ENCODE peak calls at places on chromosome 14, in four cellular contexts. C, R, F and B are unnamed samples.
A peak's percentile ranks its signal among the peaks of the same experiment; 100 is the strongest.

GRCh38 chr14:65184032-65184764 is 81.9 kb upstream of the MAX start:
- DNase-seq in C (no peak), R (no peak), F (peak; percentile 68), B (no peak)

GRCh38 chr14:50417853-50418252 is 21.2 kb upstream of the CDKL1 start:
- DNase-seq in C (no peak), R (no peak), F (no peak), B (no peak)

GRCh38 chr14:92794547-92794941 is 439 bp downstream of the GOLGA5 start:
- DNase-seq in C (no peak), R (peak; percentile 35), F (no peak), B (no peak)

GRCh38 chr14:72892103-72892878 is 1.6 kb downstream of the DPF3 start:
- DNase-seq in C (no peak), R (peak; percentile 82), F (peak; percentile 55), B (no peak)

GRCh38 chr14:36633580-36633979 is 28.1 kb upstream of the PAX9 start:
- DNase-seq in C (no peak), R (no peak), F (no peak), B (no peak)

GRCh38 chr14:66025779-66026178 is 460.4 kb upstream of the CCDC196 start:
- DNase-seq in C (no peak), R (no peak), F (no peak), B (no peak)

GRCh38 chr14:55913324-55914035 is 204.7 kb upstream of the PELI2 start:
- DNase-seq in C (peak; percentile 49), R (no peak), F (no peak), B (no peak)

GRCh38 chr14:80434574-80435321 is 223.4 kb upstream of the DIO2 start:
- DNase-seq in C (no peak), R (no peak), F (peak; percentile 91), B (no peak)

GRCh38 chr14:76015191-76015590 is 29.6 kb downstream of the IFT43 start:
- DNase-seq in C (no peak), R (no peak), F (no peak), B (no peak)

GRCh38 chr14:23494223-23494622 is 24.7 kb downstream of the NGDN start:
- DNase-seq in C (no peak), R (peak; percentile 68), F (no peak), B (peak; percentile 78)

GRCh38 chr14:101337053-101337452 is 224.2 kb upstream of the DIO3 start:
- DNase-seq in C (no peak), R (no peak), F (no peak), B (no peak)

GRCh38 chr14:65131176-65131765 is 29.0 kb upstream of the MAX start:
- DNase-seq in C (peak; percentile 90), R (no peak), F (peak; percentile 77), B (no peak)

GRCh38 chr14:37272569-37272968 is 74.8 kb downstream of the MIPOL1 start:
- DNase-seq in C (no peak), R (no peak), F (no peak), B (no peak)

GRCh38 chr14:76904740-76905569 is 78.7 kb downstream of the LRRC74A start:
- DNase-seq in C (peak; percentile 96), R (no peak), F (peak; percentile 99), B (no peak)

GRCh38 chr14:69263771-69264170 is 3.8 kb downstream of the GALNT16 start:
- DNase-seq in C (no peak), R (no peak), F (no peak), B (no peak)
- H3K4me3 ChIP-seq in C (no peak overlapping the region), R (no peak overlapping the region), F (no peak overlapping the region), B (no peak overlapping the region)

GRCh38 chr14:59846595-59846994 is 24.0 kb downstream of the RTN1 start:
- DNase-seq in C (no peak), R (no peak), F (no peak), B (no peak)

GRCh38 chr14:59849371-59850130 is 21.0 kb downstream of the RTN1 start:
- DNase-seq in C (no peak), R (no peak), F (no peak), B (no peak)

GRCh38 chr14:59850458-59850857 is 20.1 kb downstream of the RTN1 start:
- DNase-seq in C (no peak), R (no peak), F (no peak), B (no peak)

GRCh38 chr14:59847711-59848110 is 22.9 kb downstream of the RTN1 start:
- DNase-seq in C (no peak), R (no peak), F (no peak), B (no peak)

DNA sequence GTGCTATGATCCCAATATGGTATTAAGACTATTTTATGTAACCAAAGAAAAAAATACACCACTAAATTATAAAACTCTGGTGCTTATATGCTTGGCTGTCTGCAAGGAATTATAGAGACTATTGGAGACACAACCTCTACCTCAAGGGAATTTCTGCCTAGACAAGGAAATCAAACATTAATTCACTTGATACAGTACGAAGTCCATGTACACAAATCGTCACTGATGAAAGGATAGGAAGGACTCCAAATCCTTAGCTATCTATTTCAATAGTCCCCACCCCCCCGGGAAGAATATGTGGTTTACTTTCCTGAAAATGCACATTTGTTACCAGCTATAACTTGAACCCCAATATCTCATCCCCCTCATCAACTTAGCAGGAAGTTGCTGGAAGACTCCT is 21.9 kb downstream of the RTN1 start:
- DNase-seq in C (no peak), R (no peak), F (no peak), B (no peak)
- H3K4me3 ChIP-seq in C (no peak overlapping the region), R (no peak overlapping the region), F (no peak overlapping the region), B (no peak overlapping the region)

GRCh38 chr14:74703043-74703442 is 9.8 kb downstream of the AREL1 start:
- DNase-seq in C (no peak), R (no peak), F (no peak), B (no peak)

GRCh38 chr14:74705607-74706006 is 7.3 kb downstream of the AREL1 start:
- DNase-seq in C (no peak), R (no peak), F (no peak), B (no peak)

GRCh38 chr14:74706101-74706500 is 6.8 kb downstream of the AREL1 start:
- DNase-seq in C (no peak), R (no peak), F (no peak), B (no peak)

GRCh38 chr14:74702293-74702692 is 10.6 kb downstream of the AREL1 start:
- DNase-seq in C (no peak), R (no peak), F (no peak), B (no peak)

GRCh38 chr14:74704656-74705055 is 8.2 kb downstream of the AREL1 start:
- DNase-seq in C (peak; percentile 16), R (no peak), F (no peak), B (no peak)
- H3K4me3 ChIP-seq in C (no peak overlapping the region), R (no peak overlapping the region), F (no peak overlapping the region), B (no peak overlapping the region)

DNA sequence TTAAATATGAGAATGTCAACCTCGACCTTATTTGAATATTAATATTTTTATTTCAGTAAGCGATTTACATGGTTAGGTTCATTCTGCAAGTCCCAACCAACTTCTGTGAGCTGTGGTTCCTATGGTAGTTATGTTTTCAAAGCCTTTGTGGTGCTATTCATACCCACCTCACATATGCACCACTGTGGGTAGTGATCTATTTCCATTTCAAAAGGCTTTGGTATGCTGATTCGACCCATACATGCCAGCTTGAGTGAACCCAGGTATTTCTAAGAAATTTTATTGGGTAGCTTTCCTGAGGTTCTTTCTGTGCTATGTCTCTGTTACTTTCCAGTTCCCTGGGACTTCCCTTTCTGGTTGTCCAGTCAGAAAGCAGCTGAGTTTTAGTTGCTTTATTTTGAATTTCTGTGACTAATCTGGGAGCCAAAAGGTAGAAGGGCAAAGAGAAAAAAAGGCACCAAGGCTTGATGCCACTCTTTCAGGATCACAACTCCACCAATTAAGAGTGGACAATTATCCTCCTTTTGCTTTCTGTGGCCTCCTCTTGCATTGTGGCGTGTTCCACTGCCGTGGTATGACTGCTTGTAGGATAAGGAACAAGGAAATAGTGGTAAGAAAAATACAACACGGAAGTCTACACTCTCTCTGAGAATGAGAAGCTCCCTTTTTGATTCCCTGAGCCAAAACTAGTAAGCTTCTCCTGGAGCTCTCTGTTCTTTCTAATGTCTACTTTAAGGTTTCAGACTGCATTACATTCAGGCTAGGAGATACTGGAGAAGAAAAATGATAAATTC is 729.1 kb downstream of the NOVA1 start:
- DNase-seq in C (no peak), R (no peak), F (no peak), B (no peak)
- H3K4me3 ChIP-seq in C (no peak overlapping the region), R (no peak overlapping the region), F (no peak overlapping the region), B (no peak overlapping the region)

GRCh38 chr14:69572634-69573135 is 2.0 kb downstream of the CCDC177 start:
- DNase-seq in C (no peak), R (no peak), F (no peak), B (no peak)
- H3K4me3 ChIP-seq in C (no peak overlapping the region), R (peak overlapping the region; percentile 24), F (no peak overlapping the region), B (peak overlapping the region; percentile 17)